ENCODE peak calls at places on chromosomes 16 and 17, in five cellular contexts. Q is HCT116, H is H1, M is K562, Y is HepG2. O is an unnamed sample.

GRCh38 chr16:86122681-86123342 is 223.8 kb downstream of the IRF8 start:
- DNase-seq in Q (no peak), H (no peak), M (no peak), Y (no peak), O (no peak)

GRCh38 chr16:69748694-69749345 is 5.9 kb downstream of the NOB1 start:
- DNase-seq in Q (no peak), H (no peak), M (no peak), Y (no peak), O (no peak)

GRCh38 chr17:81513669-81514484 is 1.3 kb upstream of the ACTG1 start:
- DNase-seq in Q (no peak), H (no peak), M (no peak), Y (peak; percentile 72), O (no peak)

GRCh38 chr16:28925386-28926228 is 569 bp upstream of the RABEP2 start:
- DNase-seq in Q (peak; percentile 54), H (peak; percentile 36), M (peak; percentile 85), Y (peak; percentile 73), O (no peak)

GRCh38 chr16:84015399-84015798 is 27.2 kb downstream of the SLC38A8 start:
- DNase-seq in Q (no peak), H (no peak), M (no peak), Y (no peak), O (no peak)

GRCh38 chr17:1267471-1267947 is 2.7 kb upstream of the BHLHA9 start:
- DNase-seq in Q (no peak), H (no peak), M (no peak), Y (no peak), O (no peak)

GRCh38 chr17:2749058-2749783 is at the start of gene CCDC92B:
- DNase-seq in Q (no peak), H (no peak), M (no peak), Y (no peak), O (no peak)

GRCh38 chr17:77783991-77784820 is 174.3 kb upstream of the TNRC6C start:
- DNase-seq in Q (no peak), H (no peak), M (no peak), Y (no peak), O (no peak)

GRCh38 chr16:69761983-69762842 is at the start of gene WWP2:
- DNase-seq in Q (peak; percentile 49), H (peak; percentile 54), M (peak; percentile 87), Y (peak; percentile 77), O (peak; percentile 18)

GRCh38 chr16:87169509-87169985 is 147.6 kb downstream of the C16orf95 start:
- DNase-seq in Q (no peak), H (no peak), M (no peak), Y (peak; percentile 15), O (no peak)

DNA sequence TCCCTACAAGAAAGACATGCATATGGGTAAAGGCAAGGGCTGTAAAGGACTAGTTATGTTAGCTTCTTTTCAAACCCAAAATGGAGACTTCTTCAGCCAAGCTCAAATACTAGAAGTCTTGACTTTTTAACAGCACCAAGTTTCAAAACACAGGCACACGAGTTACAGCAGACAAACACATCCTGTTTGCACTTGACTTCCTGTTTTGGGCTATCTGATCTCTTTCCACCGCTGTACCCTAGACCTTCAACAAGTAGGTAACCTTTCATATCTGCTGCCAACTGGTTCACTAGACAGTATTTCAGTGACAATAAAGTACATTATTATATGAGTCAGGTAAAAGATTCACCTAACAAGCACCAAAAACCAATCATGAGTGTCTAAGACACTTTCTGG is 12.3 kb downstream of the RFFL start:
- DNase-seq in Q (no peak), H (no peak), M (peak; percentile 59), Y (peak; percentile 81), O (no peak)
- TF ChIP-seq SIN3A in Q (no peak), H (no peak), M (no peak), Y (no peak), O (no peak)

DNA sequence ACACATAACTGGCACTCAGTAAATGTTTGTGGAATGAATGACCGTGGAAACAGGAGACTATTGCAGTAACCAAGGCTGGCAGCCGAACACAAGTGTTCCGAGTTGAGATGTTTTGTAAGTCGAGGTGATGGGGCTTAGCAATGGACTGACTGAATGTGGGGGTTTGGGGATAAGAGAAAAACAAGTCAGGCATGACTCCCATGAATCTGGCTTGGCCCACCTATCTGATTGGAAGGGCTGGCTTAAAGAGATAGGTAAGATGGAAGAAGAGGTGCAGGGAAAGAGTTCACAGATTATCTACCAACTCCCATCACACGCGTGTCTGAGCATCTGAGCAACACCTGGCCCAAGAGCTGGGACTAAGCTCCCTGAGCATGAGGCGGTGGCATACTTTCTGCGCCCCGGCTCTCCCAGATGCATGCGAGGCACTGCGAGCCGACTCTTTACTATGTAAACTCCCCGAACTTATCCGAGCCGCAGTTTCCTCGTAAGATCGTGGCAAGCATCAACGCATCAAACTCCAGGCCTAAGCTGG is 539 bp downstream of the IFT20 start:
- DNase-seq in Q (no peak), H (no peak), M (no peak), Y (no peak), O (no peak)
- TF ChIP-seq CTCF in Q (no peak), H (no peak), M (no peak), Y (no peak), O (no peak)

DNA sequence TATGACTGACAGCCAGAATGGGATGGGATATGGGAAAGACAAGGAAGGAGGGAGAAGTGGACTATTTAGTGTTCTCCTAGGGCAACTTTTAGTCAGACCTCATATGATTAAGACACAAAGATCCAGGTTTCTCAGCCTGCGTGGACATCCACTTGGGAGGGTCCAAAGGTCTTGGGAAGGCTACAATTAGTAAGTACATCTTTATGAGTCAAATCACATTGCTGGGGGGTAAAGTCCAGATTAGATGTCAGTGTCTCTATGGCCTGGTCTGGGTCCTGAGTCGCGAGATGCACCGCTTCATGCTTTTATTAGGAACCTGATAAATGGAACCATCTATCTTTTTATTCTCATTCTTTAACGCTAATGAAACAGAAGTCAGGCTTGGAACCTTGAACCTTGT is 378.4 kb upstream of the ASIC2 start:
- DNase-seq in Q (no peak), H (no peak), M (no peak), Y (no peak), O (no peak)
- TF ChIP-seq SIN3A in Q (no peak), H (no peak), M (no peak), Y (no peak), O (no peak)

DNA sequence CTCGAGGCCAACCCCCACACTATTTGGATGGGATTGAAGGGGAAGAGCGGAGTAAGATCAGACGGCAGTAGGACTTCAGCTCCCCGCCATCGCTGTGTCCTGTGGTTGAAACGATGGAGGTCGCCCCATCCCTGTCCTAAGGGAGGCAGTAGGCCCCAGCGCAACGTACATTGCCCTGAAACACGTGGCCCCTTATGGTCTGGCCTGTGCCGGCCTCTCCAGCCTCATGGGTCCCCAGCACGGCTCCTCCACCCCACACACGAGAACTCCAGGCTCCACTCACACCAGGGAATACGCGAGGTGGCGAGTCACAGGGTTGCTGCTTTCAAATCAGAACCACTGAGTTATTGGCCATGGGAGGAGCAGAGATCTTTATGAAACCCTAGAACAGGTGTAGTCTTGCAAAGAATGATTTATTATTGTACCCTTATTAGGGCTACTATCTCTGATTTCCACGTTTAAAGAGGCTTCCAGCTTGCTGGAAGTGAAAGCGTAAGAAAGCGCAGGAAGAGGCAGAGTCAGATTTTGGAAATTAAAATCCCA is 669 bp upstream of the DCTPP1 start:
- DNase-seq in Q (no peak), H (no peak), M (peak; percentile 69), Y (peak; percentile 77), O (no peak)
- TF ChIP-seq CTCF in Q (no peak), H (peak; percentile 45), M (peak; percentile 48), Y (peak; percentile 80), O (no peak)

O was measured in Panc1.